ENCODE peak calls at places on chromosomes 3 and 15, in nine cellular contexts. One of them, this sample, is unnamed.

GRCh38 chr15:66066005-66066404 is 187.5 kb downstream of the MEGF11 start:
- DNase-seq in A549: no peak
- DNase-seq in H1: no peak
- DNase-seq in uterus: no peak
- DNase-seq in heart left ventricle: no peak
- DNase-seq in ovary: no peak
- DNase-seq in erythroblast: no peak
- DNase-seq in body of pancreas: no peak
- DNase-seq in breast epithelium: no peak
- DNase-seq in this sample: peak

GRCh38 chr15:90561344-90562244 is 31.9 kb downstream of the CRTC3 start:
- DNase-seq in ovary: no peak
- DNase-seq in breast epithelium: no peak
- DNase-seq in A549: no peak
- DNase-seq in uterus: peak
- DNase-seq in erythroblast: no peak
- DNase-seq in body of pancreas: no peak
- DNase-seq in H1: no peak
- DNase-seq in heart left ventricle: no peak
- DNase-seq in this sample: no peak

GRCh38 chr15:65841121-65841930 is 28.0 kb upstream of the RAB11A start:
- DNase-seq in A549: no peak
- DNase-seq in heart left ventricle: peak
- DNase-seq in erythroblast: no peak
- DNase-seq in breast epithelium: no peak
- DNase-seq in H1: no peak
- DNase-seq in ovary: no peak
- DNase-seq in uterus: no peak
- DNase-seq in body of pancreas: no peak
- DNase-seq in this sample: no peak

GRCh38 chr3:37537914-37538691 is 323.6 kb upstream of the CTDSPL start:
- DNase-seq in erythroblast: no peak
- DNase-seq in H1: no peak
- DNase-seq in breast epithelium: no peak
- DNase-seq in uterus: peak
- DNase-seq in ovary: peak
- DNase-seq in body of pancreas: no peak
- DNase-seq in heart left ventricle: no peak
- DNase-seq in A549: no peak
- DNase-seq in this sample: no peak

GRCh38 chr15:84006467-84006866 is 229.1 kb upstream of the GOLGA6L4 start:
- DNase-seq in uterus: no peak
- DNase-seq in H1: no peak
- DNase-seq in erythroblast: no peak
- DNase-seq in A549: no peak
- DNase-seq in breast epithelium: no peak
- DNase-seq in ovary: no peak
- DNase-seq in body of pancreas: no peak
- DNase-seq in heart left ventricle: no peak
- DNase-seq in this sample: no peak

GRCh38 chr15:25207369-25207768 is 231.5 kb downstream of the UBE3A start:
- DNase-seq in erythroblast: no peak
- DNase-seq in breast epithelium: no peak
- DNase-seq in ovary: no peak
- DNase-seq in H1: no peak
- DNase-seq in heart left ventricle: no peak
- DNase-seq in uterus: no peak
- DNase-seq in A549: no peak
- DNase-seq in body of pancreas: no peak
- DNase-seq in this sample: no peak

GRCh38 chr15:99613481-99613880 is 47.7 kb downstream of the MEF2A start:
- DNase-seq in body of pancreas: no peak
- DNase-seq in H1: no peak
- DNase-seq in breast epithelium: no peak
- DNase-seq in uterus: no peak
- DNase-seq in ovary: no peak
- DNase-seq in heart left ventricle: no peak
- DNase-seq in erythroblast: no peak
- DNase-seq in A549: no peak
- DNase-seq in this sample: no peak

GRCh38 chr3:9078561-9079240 is 115.4 kb upstream of the RAD18 start:
- DNase-seq in breast epithelium: no peak
- DNase-seq in body of pancreas: no peak
- DNase-seq in H1: no peak
- DNase-seq in erythroblast: no peak
- DNase-seq in uterus: no peak
- DNase-seq in ovary: no peak
- DNase-seq in heart left ventricle: no peak
- DNase-seq in A549: peak
- DNase-seq in this sample: no peak

GRCh38 chr3:22371592-22372291 is 620.7 kb upstream of the ZNF385D start:
- DNase-seq in heart left ventricle: no peak
- DNase-seq in body of pancreas: no peak
- DNase-seq in breast epithelium: no peak
- DNase-seq in H1: no peak
- DNase-seq in A549: no peak
- DNase-seq in erythroblast: no peak
- DNase-seq in ovary: no peak
- DNase-seq in uterus: no peak
- DNase-seq in this sample: no peak

GRCh38 chr3:184679056-184679502 is 32.8 kb downstream of the MAGEF1 start:
- DNase-seq in ovary: peak
- DNase-seq in breast epithelium: no peak
- DNase-seq in H1: no peak
- DNase-seq in erythroblast: no peak
- DNase-seq in body of pancreas: no peak
- DNase-seq in uterus: peak
- DNase-seq in A549: no peak
- DNase-seq in heart left ventricle: peak
- DNase-seq in this sample: no peak

GRCh38 chr15:35445891-35446290 is 100.1 kb downstream of the DPH6 start:
- DNase-seq in H1: no peak
- DNase-seq in uterus: no peak
- DNase-seq in ovary: no peak
- DNase-seq in body of pancreas: no peak
- DNase-seq in breast epithelium: no peak
- DNase-seq in A549: no peak
- DNase-seq in heart left ventricle: no peak
- DNase-seq in erythroblast: no peak
- DNase-seq in this sample: no peak
- TF ChIP-seq POLR2A in H1: no peak
- TF ChIP-seq POLR2A in uterus: no peak
- TF ChIP-seq POLR2A in ovary: no peak
- TF ChIP-seq POLR2A in body of pancreas: no peak
- TF ChIP-seq POLR2A in breast epithelium: no peak
- TF ChIP-seq POLR2A in A549: no peak
- TF ChIP-seq POLR2A in heart left ventricle: no peak
- TF ChIP-seq POLR2A in erythroblast: no peak
- TF ChIP-seq POLR2A in this sample: no peak

GRCh38 chr3:171460226-171461086 is at the start of gene TNIK:
- DNase-seq in heart left ventricle: peak
- DNase-seq in uterus: peak
- DNase-seq in erythroblast: peak
- DNase-seq in ovary: peak
- DNase-seq in body of pancreas: peak
- DNase-seq in H1: no peak
- DNase-seq in A549: peak
- DNase-seq in breast epithelium: peak
- DNase-seq in this sample: peak
- TF ChIP-seq POLR2A in heart left ventricle: peak
- TF ChIP-seq POLR2A in uterus: no peak
- TF ChIP-seq POLR2A in erythroblast: peak
- TF ChIP-seq POLR2A in ovary: no peak
- TF ChIP-seq POLR2A in body of pancreas: peak
- TF ChIP-seq POLR2A in H1: peak
- TF ChIP-seq POLR2A in A549: no peak
- TF ChIP-seq POLR2A in breast epithelium: no peak
- TF ChIP-seq POLR2A in this sample: no peak

DNA sequence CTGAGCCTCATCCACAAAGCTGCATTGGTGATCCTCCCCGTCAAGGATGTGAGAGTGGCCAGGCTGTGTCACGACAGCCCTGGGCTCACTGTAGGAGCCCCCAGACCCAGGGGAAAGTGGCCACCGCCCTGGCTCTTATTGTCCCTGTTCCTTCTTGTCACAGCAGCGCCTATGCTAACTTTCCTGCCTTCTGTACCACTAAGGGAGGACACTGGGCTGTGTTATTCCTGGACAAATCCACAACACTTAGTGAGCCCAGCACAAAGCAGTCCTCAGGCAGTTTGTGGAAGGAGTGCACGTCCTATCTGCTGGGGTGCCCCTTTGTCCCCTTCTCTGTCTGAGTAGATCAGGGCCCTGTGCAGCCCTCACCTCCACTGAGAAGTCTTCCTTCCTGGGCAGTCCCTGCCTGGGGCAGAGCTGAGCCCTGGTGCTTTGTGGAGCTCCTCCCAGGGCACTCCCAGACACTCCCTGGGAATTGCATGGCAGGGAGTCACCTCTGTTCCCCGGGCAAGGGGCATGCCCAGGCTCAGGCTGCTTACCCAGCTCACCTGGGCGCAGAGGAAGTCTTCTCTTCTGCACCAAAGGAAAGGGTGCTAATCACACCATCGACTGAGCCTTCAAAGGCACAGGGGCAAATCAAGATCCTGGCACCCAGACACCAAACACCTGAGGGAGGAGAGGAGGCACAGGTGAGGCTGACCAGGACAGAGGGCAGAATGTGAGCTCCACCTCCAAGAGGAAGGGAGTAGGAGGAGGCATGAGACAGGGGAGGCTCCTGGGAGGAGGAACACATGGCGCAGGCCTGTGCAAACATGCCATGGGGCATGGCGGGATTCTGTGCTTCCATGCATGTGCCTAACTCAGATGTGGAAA is 138.7 kb downstream of the KLF13 start:
- DNase-seq in ovary: no peak
- DNase-seq in uterus: no peak
- DNase-seq in body of pancreas: peak
- DNase-seq in heart left ventricle: peak
- DNase-seq in breast epithelium: no peak
- DNase-seq in erythroblast: no peak
- DNase-seq in H1: no peak
- DNase-seq in A549: no peak
- DNase-seq in this sample: peak
- TF ChIP-seq POLR2A in ovary: no peak
- TF ChIP-seq POLR2A in uterus: no peak
- TF ChIP-seq POLR2A in body of pancreas: no peak
- TF ChIP-seq POLR2A in heart left ventricle: no peak
- TF ChIP-seq POLR2A in breast epithelium: no peak
- TF ChIP-seq POLR2A in erythroblast: no peak
- TF ChIP-seq POLR2A in H1: no peak
- TF ChIP-seq POLR2A in A549: no peak
- TF ChIP-seq POLR2A in this sample: no peak

GRCh38 chr3:138329127-138329983 is at the start of gene NME9:
- DNase-seq in A549: peak
- DNase-seq in H1: peak
- DNase-seq in heart left ventricle: peak
- DNase-seq in ovary: peak
- DNase-seq in uterus: peak
- DNase-seq in body of pancreas: peak
- DNase-seq in erythroblast: peak
- DNase-seq in breast epithelium: peak
- DNase-seq in this sample: peak
- TF ChIP-seq POLR2A in A549: no peak
- TF ChIP-seq POLR2A in H1: no peak
- TF ChIP-seq POLR2A in heart left ventricle: no peak
- TF ChIP-seq POLR2A in ovary: no peak
- TF ChIP-seq POLR2A in uterus: no peak
- TF ChIP-seq POLR2A in body of pancreas: no peak
- TF ChIP-seq POLR2A in erythroblast: no peak
- TF ChIP-seq POLR2A in breast epithelium: no peak
- TF ChIP-seq POLR2A in this sample: no peak

DNA sequence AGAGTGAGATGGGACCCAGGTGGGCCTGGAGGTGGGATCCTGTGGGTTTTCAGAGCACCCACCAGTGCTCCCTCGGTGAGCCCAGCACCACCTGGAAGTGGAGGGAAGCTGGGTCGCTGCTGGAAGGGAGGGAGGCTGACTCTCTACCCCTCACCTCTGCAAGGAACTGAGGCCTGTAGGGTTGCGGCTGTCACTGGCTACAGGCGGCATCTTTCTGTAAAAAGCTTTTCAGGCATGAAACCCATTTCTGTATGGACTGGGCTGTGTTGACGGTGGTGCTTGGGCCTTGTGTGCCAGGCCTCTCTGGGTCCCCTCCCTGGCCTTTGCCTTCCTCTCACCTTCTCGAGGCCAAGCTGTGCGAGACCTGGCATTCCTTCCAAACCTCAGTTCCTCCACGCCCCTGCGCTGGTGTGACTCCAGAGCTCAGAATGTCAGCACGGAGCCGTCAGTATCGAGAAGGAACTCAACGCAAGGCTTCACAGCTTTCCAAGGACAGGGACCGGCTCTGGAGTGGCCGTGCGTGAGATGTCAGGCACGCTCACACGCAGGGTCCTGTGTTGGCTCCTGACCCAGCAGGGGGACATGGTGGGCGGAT is 16.6 kb downstream of the ABTB1 start:
- DNase-seq in H1: no peak
- DNase-seq in breast epithelium: peak
- DNase-seq in erythroblast: no peak
- DNase-seq in body of pancreas: peak
- DNase-seq in uterus: peak
- DNase-seq in heart left ventricle: no peak
- DNase-seq in ovary: no peak
- DNase-seq in A549: no peak
- DNase-seq in this sample: no peak
- TF ChIP-seq POLR2A in H1: no peak
- TF ChIP-seq POLR2A in breast epithelium: no peak
- TF ChIP-seq POLR2A in erythroblast: no peak
- TF ChIP-seq POLR2A in body of pancreas: no peak
- TF ChIP-seq POLR2A in uterus: no peak
- TF ChIP-seq POLR2A in heart left ventricle: no peak
- TF ChIP-seq POLR2A in ovary: no peak
- TF ChIP-seq POLR2A in A549: no peak
- TF ChIP-seq POLR2A in this sample: no peak

GRCh38 chr15:75451674-75452363 is at the start of gene SIN3A:
- DNase-seq in body of pancreas: peak
- DNase-seq in erythroblast: peak
- DNase-seq in ovary: peak
- DNase-seq in breast epithelium: peak
- DNase-seq in uterus: peak
- DNase-seq in heart left ventricle: peak
- DNase-seq in H1: peak
- DNase-seq in A549: peak
- DNase-seq in this sample: peak
- TF ChIP-seq POLR2A in body of pancreas: peak
- TF ChIP-seq POLR2A in erythroblast: no peak
- TF ChIP-seq POLR2A in ovary: no peak
- TF ChIP-seq POLR2A in breast epithelium: peak
- TF ChIP-seq POLR2A in uterus: peak
- TF ChIP-seq POLR2A in heart left ventricle: peak
- TF ChIP-seq POLR2A in H1: peak
- TF ChIP-seq POLR2A in A549: no peak
- TF ChIP-seq POLR2A in this sample: no peak

GRCh38 chr3:48596676-48597407 is 1.7 kb upstream of the COL7A1 start:
- DNase-seq in breast epithelium: no peak
- DNase-seq in erythroblast: no peak
- DNase-seq in body of pancreas: no peak
- DNase-seq in heart left ventricle: no peak
- DNase-seq in A549: no peak
- DNase-seq in uterus: no peak
- DNase-seq in ovary: no peak
- DNase-seq in H1: no peak
- DNase-seq in this sample: no peak
- TF ChIP-seq POLR2A in breast epithelium: no peak
- TF ChIP-seq POLR2A in erythroblast: no peak
- TF ChIP-seq POLR2A in body of pancreas: no peak
- TF ChIP-seq POLR2A in heart left ventricle: no peak
- TF ChIP-seq POLR2A in A549: no peak
- TF ChIP-seq POLR2A in uterus: no peak
- TF ChIP-seq POLR2A in ovary: no peak
- TF ChIP-seq POLR2A in H1: no peak
- TF ChIP-seq POLR2A in this sample: no peak

This sample was measured in lower leg skin.